ENCODE peak calls at places on chromosome 1, in ten cellular contexts. P is T-cell, Z is CD14-positive monocyte, F is NT2/D1, N is A549, E is SHP77, Q is GM18507, U is iPS-NIHi11, K is thoracic aorta, H is NCI-H2171. S is an unnamed sample.
A peak's percentile ranks its signal among the peaks of the same experiment; 100 is the strongest.

GRCh38 chr1:10637400-10637799 is 159.0 kb downstream of the CASZ1 start:
- DNase-seq in F (no peak), Z (no peak), U (no peak), H (no peak), Q (no peak), P (no peak), E (no peak), K (no peak), N (no peak), S (no peak)

GRCh38 chr1:156869455-156869854 is 8.8 kb downstream of the NTRK1 start:
- DNase-seq in E (no peak), Z (no peak), N (no peak), H (no peak), Q (no peak), K (no peak), P (no peak), F (no peak), U (no peak), S (no peak)

GRCh38 chr1:85024736-85025135 is 23.6 kb downstream of the MCOLN3 start:
- DNase-seq in Z (no peak), H (no peak), P (no peak), F (no peak), E (no peak), U (no peak), N (no peak), K (no peak), Q (no peak), S (no peak)

GRCh38 chr1:84294751-84295150 is 6.8 kb upstream of the SAMD13 start:
- DNase-seq in K (no peak), P (no peak), U (no peak), Q (no peak), H (no peak), N (no peak), E (no peak), Z (no peak), F (no peak), S (no peak)

GRCh38 chr1:220879509-220880366 is 495 bp downstream of the HLX start:
- DNase-seq in Q (no peak), N (peak; percentile 67), P (no peak), F (no peak), U (peak; percentile 62), H (peak; percentile 5), E (no peak), K (no peak), Z (no peak), S (no peak)

GRCh38 chr1:37305108-37305507 is 169.3 kb upstream of the ZC3H12A start:
- DNase-seq in H (no peak), Z (no peak), F (no peak), E (no peak), N (no peak), Q (no peak), K (no peak), U (no peak), P (no peak), S (no peak)

GRCh38 chr1:30635386-30635975 is 87.9 kb downstream of the MATN1 start:
- DNase-seq in Q (no peak), N (no peak), P (no peak), F (no peak), H (no peak), Z (no peak), K (no peak), U (no peak), E (no peak), S (no peak)

GRCh38 chr1:208007938-208008342 is 97.0 kb upstream of the CD34 start:
- DNase-seq in Z (no peak), F (no peak), U (no peak), H (no peak), P (no peak), N (no peak), K (no peak), Q (no peak), E (no peak), S (no peak)

GRCh38 chr1:65153635-65154034 is 5.6 kb downstream of the AK4 start:
- DNase-seq in K (no peak), Q (no peak), Z (no peak), H (no peak), P (no peak), U (no peak), E (no peak), F (no peak), N (no peak), S (no peak)

GRCh38 chr1:162822391-162823200 is 32.1 kb downstream of the HSD17B7 start:
- DNase-seq in F (peak; percentile 49), U (peak; percentile 63), Q (no peak), P (no peak), E (no peak), K (no peak), H (no peak), Z (no peak), N (peak; percentile 25), S (no peak)

GRCh38 chr1:98839840-98840239 is 164.8 kb downstream of the PLPPR5 start:
- DNase-seq in N (no peak), F (no peak), Z (no peak), Q (no peak), P (no peak), K (no peak), E (no peak), U (no peak), H (no peak), S (no peak)

GRCh38 chr1:228087771-228088251 is 5.3 kb downstream of the ARF1 start:
- DNase-seq in Z (peak; percentile 74), U (no peak), Q (no peak), E (no peak), H (no peak), N (no peak), P (no peak), K (no peak), F (no peak), S (peak; percentile 22)

GRCh38 chr1:100750002-100750885 is 30.7 kb downstream of the VCAM1 start:
- DNase-seq in H (no peak), K (no peak), U (peak; percentile 13), Q (no peak), P (no peak), E (no peak), F (no peak), N (no peak), Z (no peak), S (no peak)

GRCh38 chr1:85240174-85240601 is 19.3 kb downstream of the C1orf52 start:
- DNase-seq in Q (no peak), N (no peak), Z (no peak), K (no peak), F (no peak), P (no peak), H (no peak), E (no peak), U (peak; percentile 52), S (no peak)

GRCh38 chr1:40435471-40435870 is 14.8 kb upstream of the ZFP69B start:
- DNase-seq in F (no peak), H (no peak), Q (no peak), E (no peak), N (no peak), K (no peak), P (no peak), Z (no peak), U (no peak), S (no peak)

GRCh38 chr1:28301368-28302174 is 27.3 kb upstream of the MED18 start:
- DNase-seq in Z (no peak), N (no peak), Q (no peak), E (no peak), K (no peak), P (no peak), U (no peak), H (no peak), F (no peak), S (no peak)

GRCh38 chr1:92838519-92838918 is 6.7 kb downstream of the RPL5 start:
- DNase-seq in N (no peak), F (no peak), U (no peak), Q (no peak), P (no peak), K (no peak), H (no peak), Z (no peak), E (no peak), S (no peak)

GRCh38 chr1:246220495-246221065 is 286.5 kb downstream of the SMYD3 start:
- DNase-seq in K (no peak), E (peak; percentile 49), H (no peak), U (no peak), N (no peak), P (no peak), F (no peak), Q (no peak), Z (no peak), S (no peak)

GRCh38 chr1:107003972-107004371 is 52.5 kb upstream of the PRMT6 start:
- DNase-seq in K (no peak), P (no peak), U (no peak), H (no peak), F (no peak), Q (no peak), E (no peak), N (no peak), Z (no peak), S (no peak)

GRCh38 chr1:30733520-30733919 is 10.1 kb upstream of the MATN1 start:
- DNase-seq in U (no peak), K (no peak), H (no peak), Z (no peak), Q (no peak), N (no peak), P (no peak), F (no peak), E (no peak), S (no peak)

GRCh38 chr1:47714368-47714767 is 276.5 kb downstream of the FOXD2 start:
- DNase-seq in N (no peak), F (no peak), Z (no peak), E (no peak), P (no peak), U (no peak), H (no peak), Q (no peak), K (no peak), S (no peak)

GRCh38 chr1:189141056-189141455 is 1336.6 kb downstream of the BRINP3 start:
- DNase-seq in P (no peak), E (no peak), K (no peak), U (no peak), Q (no peak), F (no peak), N (no peak), Z (no peak), H (no peak), S (no peak)

GRCh38 chr1:151371340-151371739 is 1.2 kb downstream of the SELENBP1 start:
- DNase-seq in E (no peak), U (no peak), Z (no peak), K (peak; percentile 66), P (no peak), Q (no peak), F (no peak), H (no peak), N (no peak), S (no peak)

GRCh38 chr1:200027264-200027823 is at the start of gene NR5A2:
- DNase-seq in H (no peak), P (no peak), K (no peak), N (peak; percentile 80), Q (no peak), Z (no peak), F (no peak), U (no peak), E (no peak), S (no peak)

GRCh38 chr1:202791102-202791747 is 17.0 kb downstream of the KDM5B start:
- DNase-seq in F (no peak), P (no peak), E (no peak), Q (no peak), H (no peak), Z (no peak), U (no peak), K (no peak), N (no peak), S (no peak)

GRCh38 chr1:87024936-87025537 is 110.6 kb downstream of the HS2ST1 start:
- DNase-seq in N (peak; percentile 18), E (peak; percentile 41), Z (no peak), Q (no peak), U (peak; percentile 46), F (peak; percentile 20), H (peak; percentile 42), P (no peak), K (no peak), S (no peak)

GRCh38 chr1:41658444-41659158 is 174.1 kb upstream of the EDN2 start:
- DNase-seq in P (no peak), Z (peak; percentile 78), E (no peak), F (no peak), K (no peak), H (no peak), U (no peak), N (no peak), Q (no peak), S (no peak)

GRCh38 chr1:6691507-6691906 is 10.1 kb downstream of the DNAJC11 start:
- DNase-seq in N (no peak), P (no peak), H (no peak), U (no peak), F (no peak), E (no peak), Q (no peak), K (no peak), Z (no peak), S (no peak)